ENCODE peak calls at places on chromosomes 5 and 9, in nine cellular contexts. One of them, this sample, is unnamed.
A peak's percentile ranks its signal among the peaks of the same experiment; 100 is the strongest.

GRCh38 chr9:114004221-114004716 is 73.8 kb downstream of the AMBP start:
- DNase-seq in CD8-positive, alpha-beta memory T cell: no peak
- DNase-seq in psoas muscle: peak; percentile 68
- DNase-seq in GM23248: no peak
- DNase-seq in body of pancreas: peak; percentile 11
- DNase-seq in aorta: peak; percentile 85
- DNase-seq in mammary epithelial cell: no peak
- DNase-seq in pancreas: no peak
- DNase-seq in adrenal gland: peak; percentile 56
- DNase-seq in this sample: no peak

GRCh38 chr5:59007460-59008063 is 424.7 kb downstream of the RAB3C start:
- DNase-seq in pancreas: no peak
- DNase-seq in GM23248: peak; percentile 54
- DNase-seq in mammary epithelial cell: no peak
- DNase-seq in aorta: no peak
- DNase-seq in psoas muscle: no peak
- DNase-seq in adrenal gland: no peak
- DNase-seq in body of pancreas: no peak
- DNase-seq in CD8-positive, alpha-beta memory T cell: no peak
- DNase-seq in this sample: no peak

GRCh38 chr9:109861918-109862317 is 81.9 kb downstream of the PALM2AKAP2 start:
- DNase-seq in adrenal gland: no peak
- DNase-seq in GM23248: peak; percentile 65
- DNase-seq in aorta: no peak
- DNase-seq in pancreas: no peak
- DNase-seq in CD8-positive, alpha-beta memory T cell: no peak
- DNase-seq in body of pancreas: no peak
- DNase-seq in mammary epithelial cell: no peak
- DNase-seq in psoas muscle: no peak
- DNase-seq in this sample: no peak

GRCh38 chr9:757246-757881 is 84.1 kb upstream of the DMRT1 start:
- DNase-seq in body of pancreas: no peak
- DNase-seq in psoas muscle: no peak
- DNase-seq in GM23248: peak; percentile 77
- DNase-seq in mammary epithelial cell: peak; percentile 51
- DNase-seq in pancreas: peak; percentile 26
- DNase-seq in adrenal gland: peak; percentile 52
- DNase-seq in CD8-positive, alpha-beta memory T cell: no peak
- DNase-seq in aorta: no peak
- DNase-seq in this sample: no peak

GRCh38 chr5:154818459-154819116 is 31.8 kb downstream of the FAXDC2 start:
- DNase-seq in mammary epithelial cell: no peak
- DNase-seq in psoas muscle: no peak
- DNase-seq in CD8-positive, alpha-beta memory T cell: no peak
- DNase-seq in aorta: no peak
- DNase-seq in GM23248: no peak
- DNase-seq in adrenal gland: no peak
- DNase-seq in pancreas: no peak
- DNase-seq in body of pancreas: no peak
- DNase-seq in this sample: no peak

GRCh38 chr9:32644698-32645097 is 9.2 kb upstream of the TAF1L start:
- DNase-seq in aorta: no peak
- DNase-seq in psoas muscle: no peak
- DNase-seq in CD8-positive, alpha-beta memory T cell: no peak
- DNase-seq in pancreas: no peak
- DNase-seq in mammary epithelial cell: peak; percentile 91
- DNase-seq in body of pancreas: no peak
- DNase-seq in GM23248: peak; percentile 90
- DNase-seq in adrenal gland: no peak
- DNase-seq in this sample: no peak

GRCh38 chr5:178327446-178327845 is 94.8 kb upstream of the PHYKPL start:
- DNase-seq in psoas muscle: no peak
- DNase-seq in adrenal gland: no peak
- DNase-seq in GM23248: no peak
- DNase-seq in CD8-positive, alpha-beta memory T cell: no peak
- DNase-seq in pancreas: no peak
- DNase-seq in body of pancreas: no peak
- DNase-seq in mammary epithelial cell: no peak
- DNase-seq in aorta: no peak
- DNase-seq in this sample: peak; percentile 21

GRCh38 chr9:95515272-95516113 is 1.3 kb downstream of the PTCH1 start:
- DNase-seq in GM23248: peak; percentile 35
- DNase-seq in body of pancreas: peak; percentile 27
- DNase-seq in CD8-positive, alpha-beta memory T cell: no peak
- DNase-seq in mammary epithelial cell: no peak
- DNase-seq in psoas muscle: peak; percentile 60
- DNase-seq in adrenal gland: no peak
- DNase-seq in aorta: no peak
- DNase-seq in pancreas: peak; percentile 44
- DNase-seq in this sample: no peak

GRCh38 chr5:52811067-52811749 is 23.5 kb downstream of the ITGA1 start:
- DNase-seq in aorta: no peak
- DNase-seq in GM23248: peak; percentile 90
- DNase-seq in psoas muscle: no peak
- DNase-seq in body of pancreas: no peak
- DNase-seq in adrenal gland: peak; percentile 32
- DNase-seq in pancreas: no peak
- DNase-seq in mammary epithelial cell: peak; percentile 29
- DNase-seq in CD8-positive, alpha-beta memory T cell: no peak
- DNase-seq in this sample: peak; percentile 44

DNA sequence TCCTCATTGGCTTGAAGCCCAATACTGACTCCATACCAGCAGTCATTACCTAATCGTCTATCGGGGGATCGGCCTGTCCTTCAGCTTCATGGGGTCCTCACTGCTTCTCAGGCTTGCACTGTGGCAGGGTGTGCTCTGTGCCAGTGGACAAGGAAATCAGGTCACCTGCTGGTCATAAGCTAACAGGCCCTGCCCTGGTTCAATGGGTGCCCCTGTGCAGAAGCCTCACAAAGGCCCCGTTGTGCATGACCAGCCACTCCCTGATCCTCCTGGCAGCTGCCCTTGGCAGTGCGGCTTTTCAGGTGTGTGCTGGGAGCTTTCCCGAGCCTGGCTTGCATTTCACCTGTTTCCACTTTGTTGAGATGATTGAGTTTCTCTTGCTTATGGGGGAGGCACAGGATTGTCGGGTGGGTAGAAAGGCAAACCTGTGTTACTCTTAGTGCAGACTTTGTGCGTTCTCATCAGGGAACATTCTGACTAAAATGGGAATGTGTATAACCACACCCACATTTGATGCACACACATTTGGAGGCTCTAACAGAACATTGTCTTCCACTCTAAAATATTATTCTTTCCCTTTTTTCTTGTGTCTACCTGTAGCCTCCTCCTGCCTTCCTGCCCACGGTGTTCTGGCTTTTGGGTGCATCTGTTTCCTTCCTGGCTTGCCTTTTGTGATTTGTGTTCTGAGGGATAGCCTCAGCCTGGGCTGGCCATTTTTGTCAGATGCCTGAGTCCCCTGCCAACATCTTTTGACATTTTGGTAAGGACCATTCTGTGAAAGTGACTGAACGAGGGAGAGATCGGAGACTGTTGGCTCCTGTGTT is 101.1 kb downstream of the ARHGAP26 start:
- DNase-seq in psoas muscle: no peak
- DNase-seq in aorta: no peak
- DNase-seq in body of pancreas: peak; percentile 62
- DNase-seq in GM23248: no peak
- DNase-seq in pancreas: peak; percentile 53
- DNase-seq in mammary epithelial cell: peak; percentile 88
- DNase-seq in CD8-positive, alpha-beta memory T cell: no peak
- DNase-seq in adrenal gland: no peak
- DNase-seq in this sample: peak; percentile 54
- H3K4me3 ChIP-seq in psoas muscle: no peak overlapping the region
- H3K4me3 ChIP-seq in aorta: no peak overlapping the region
- H3K4me3 ChIP-seq in body of pancreas: no peak overlapping the region
- H3K4me3 ChIP-seq in GM23248: no peak overlapping the region
- H3K4me3 ChIP-seq in pancreas: no peak overlapping the region
- H3K4me3 ChIP-seq in mammary epithelial cell: no peak overlapping the region
- H3K4me3 ChIP-seq in CD8-positive, alpha-beta memory T cell: no peak overlapping the region
- H3K4me3 ChIP-seq in adrenal gland: no peak overlapping the region
- H3K4me3 ChIP-seq in this sample: no peak overlapping the region

GRCh38 chr5:179825655-179826182 is 5.0 kb downstream of the SQSTM1 start:
- DNase-seq in GM23248: peak; percentile 41
- DNase-seq in pancreas: no peak
- DNase-seq in adrenal gland: no peak
- DNase-seq in CD8-positive, alpha-beta memory T cell: no peak
- DNase-seq in psoas muscle: no peak
- DNase-seq in body of pancreas: no peak
- DNase-seq in aorta: no peak
- DNase-seq in mammary epithelial cell: no peak
- DNase-seq in this sample: no peak

GRCh38 chr5:179822444-179822990 is 1.8 kb downstream of the SQSTM1 start:
- DNase-seq in CD8-positive, alpha-beta memory T cell: no peak
- DNase-seq in GM23248: peak; percentile 22
- DNase-seq in body of pancreas: no peak
- DNase-seq in pancreas: peak; percentile 54
- DNase-seq in aorta: no peak
- DNase-seq in psoas muscle: no peak
- DNase-seq in mammary epithelial cell: no peak
- DNase-seq in adrenal gland: no peak
- DNase-seq in this sample: peak; percentile 40

GRCh38 chr5:179824745-179825112 is 4.0 kb downstream of the SQSTM1 start:
- DNase-seq in GM23248: no peak
- DNase-seq in pancreas: no peak
- DNase-seq in CD8-positive, alpha-beta memory T cell: no peak
- DNase-seq in mammary epithelial cell: no peak
- DNase-seq in aorta: no peak
- DNase-seq in adrenal gland: no peak
- DNase-seq in psoas muscle: no peak
- DNase-seq in body of pancreas: no peak
- DNase-seq in this sample: no peak

GRCh38 chr5:179822059-179822432 is 1.3 kb downstream of the SQSTM1 start:
- DNase-seq in GM23248: no peak
- DNase-seq in pancreas: no peak
- DNase-seq in mammary epithelial cell: peak; percentile 23
- DNase-seq in adrenal gland: no peak
- DNase-seq in psoas muscle: no peak
- DNase-seq in CD8-positive, alpha-beta memory T cell: no peak
- DNase-seq in body of pancreas: no peak
- DNase-seq in aorta: no peak
- DNase-seq in this sample: peak; percentile 16

DNA sequence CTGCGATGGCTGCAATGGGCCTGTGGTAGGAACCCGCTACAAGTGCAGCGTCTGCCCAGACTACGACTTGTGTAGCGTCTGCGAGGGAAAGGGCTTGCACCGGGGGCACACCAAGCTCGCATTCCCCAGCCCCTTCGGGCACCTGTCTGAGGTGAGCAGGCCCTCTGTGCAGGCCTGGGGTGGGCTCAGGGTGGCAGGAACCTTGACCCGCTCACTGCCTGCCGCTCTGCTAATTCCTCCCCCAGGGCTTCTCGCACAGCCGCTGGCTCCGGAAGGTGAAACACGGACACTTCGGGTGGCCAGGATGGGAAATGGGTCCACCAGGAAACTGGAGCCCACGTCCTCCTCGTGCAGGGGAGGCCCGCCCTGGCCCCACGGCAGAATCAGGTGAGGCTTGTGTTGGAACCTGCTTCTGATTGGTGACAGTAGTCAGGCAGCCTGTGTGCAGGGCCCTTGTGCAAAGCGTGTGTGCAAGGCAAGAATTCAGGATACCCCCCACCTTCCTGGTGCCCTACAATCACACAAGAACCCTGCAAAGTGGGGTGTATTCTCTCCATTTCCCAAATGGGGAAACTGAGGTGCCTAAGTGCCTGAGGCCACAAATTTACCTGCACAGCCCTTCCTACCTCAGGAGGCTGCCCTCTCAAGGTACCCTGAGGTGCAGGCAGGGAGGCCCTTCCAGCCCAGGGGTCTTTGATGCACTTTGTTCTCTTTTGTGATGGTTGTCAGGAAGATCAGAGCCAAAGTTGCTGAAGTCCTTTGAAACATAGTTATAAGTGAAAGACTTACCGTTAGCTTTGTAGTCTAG is 3.4 kb downstream of the SQSTM1 start:
- DNase-seq in aorta: no peak
- DNase-seq in psoas muscle: peak; percentile 45
- DNase-seq in mammary epithelial cell: no peak
- DNase-seq in CD8-positive, alpha-beta memory T cell: no peak
- DNase-seq in GM23248: no peak
- DNase-seq in body of pancreas: no peak
- DNase-seq in pancreas: no peak
- DNase-seq in adrenal gland: no peak
- DNase-seq in this sample: peak; percentile 42
- H3K36me3 ChIP-seq in aorta: peaks cover 13% of the 10 kb centered on the region
- H3K36me3 ChIP-seq in psoas muscle: peaks cover 75% of the 10 kb centered on the region
- H3K36me3 ChIP-seq in mammary epithelial cell: peaks cover 21% of the 10 kb centered on the region
- H3K36me3 ChIP-seq in CD8-positive, alpha-beta memory T cell: peaks cover 30% of the 10 kb centered on the region
- H3K36me3 ChIP-seq in GM23248: peaks cover 37% of the 10 kb centered on the region
- H3K36me3 ChIP-seq in body of pancreas: peaks cover 14% of the 10 kb centered on the region
- H3K36me3 ChIP-seq in pancreas: peaks cover 39% of the 10 kb centered on the region
- H3K36me3 ChIP-seq in adrenal gland: peaks cover 69% of the 10 kb centered on the region
- H3K36me3 ChIP-seq in this sample: peaks cover 72% of the 10 kb centered on the region

DNA sequence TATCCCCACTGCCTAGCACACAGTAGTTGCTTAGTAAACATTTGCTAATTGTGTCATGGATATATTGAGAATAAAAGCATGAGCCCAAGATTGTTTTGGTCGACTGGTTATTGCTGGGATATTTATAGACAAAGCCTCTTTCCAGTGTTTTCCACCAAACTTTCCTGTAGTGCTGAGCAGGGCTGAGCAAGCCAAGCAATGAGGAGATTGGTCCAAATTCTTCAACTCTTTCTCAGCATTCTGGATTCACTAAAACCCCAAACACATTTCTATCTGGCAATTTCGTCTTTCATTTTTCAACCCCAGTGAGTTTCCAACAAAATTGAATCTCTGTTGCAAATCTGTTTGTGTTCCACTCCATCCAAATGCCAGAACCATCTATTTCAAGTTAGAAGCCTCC is 31.9 kb upstream of the TARS1 start:
- DNase-seq in body of pancreas: no peak
- DNase-seq in aorta: no peak
- DNase-seq in pancreas: no peak
- DNase-seq in psoas muscle: no peak
- DNase-seq in GM23248: peak; percentile 40
- DNase-seq in CD8-positive, alpha-beta memory T cell: no peak
- DNase-seq in mammary epithelial cell: no peak
- DNase-seq in adrenal gland: no peak
- DNase-seq in this sample: no peak
- H3K27ac ChIP-seq in body of pancreas: no peak overlapping the region
- H3K27ac ChIP-seq in aorta: no peak overlapping the region
- H3K27ac ChIP-seq in pancreas: no peak overlapping the region
- H3K27ac ChIP-seq in psoas muscle: no peak overlapping the region
- H3K27ac ChIP-seq in GM23248: peak overlapping the region; percentile 29
- H3K27ac ChIP-seq in CD8-positive, alpha-beta memory T cell: no peak overlapping the region
- H3K27ac ChIP-seq in mammary epithelial cell: no peak overlapping the region
- H3K27ac ChIP-seq in adrenal gland: peak overlapping the region; percentile 1
- H3K27ac ChIP-seq in this sample: no peak overlapping the region

DNA sequence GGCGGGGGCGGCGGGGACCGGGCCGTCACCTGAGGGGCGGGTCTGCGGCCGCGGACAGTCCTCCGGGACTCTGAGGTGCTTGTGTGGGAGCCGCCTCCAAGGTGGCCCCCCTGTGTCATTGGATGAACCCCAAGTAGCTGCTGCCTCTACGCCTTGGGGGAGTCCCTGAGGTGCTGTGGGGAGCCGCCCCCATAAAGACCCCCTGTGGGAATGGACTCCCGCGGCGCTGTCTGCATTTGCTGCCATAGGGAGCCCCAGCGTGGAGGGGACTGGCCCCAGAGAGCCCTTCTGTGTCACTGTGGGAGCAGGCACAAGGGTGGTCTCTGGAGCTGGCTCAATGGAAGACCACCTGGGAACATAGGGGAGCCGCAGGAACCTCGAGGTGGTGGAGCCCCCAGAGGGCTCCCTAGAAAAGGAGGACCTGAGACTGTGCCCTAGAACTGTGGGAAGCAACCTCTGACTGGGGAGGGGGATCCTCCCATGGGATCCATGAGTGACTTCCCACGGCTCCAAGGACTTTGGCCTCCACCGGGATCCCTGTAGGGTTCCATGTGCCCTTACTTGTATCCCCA is 412 bp downstream of the PHF24 start:
- DNase-seq in aorta: no peak
- DNase-seq in CD8-positive, alpha-beta memory T cell: no peak
- DNase-seq in mammary epithelial cell: no peak
- DNase-seq in GM23248: no peak
- DNase-seq in pancreas: no peak
- DNase-seq in psoas muscle: no peak
- DNase-seq in body of pancreas: no peak
- DNase-seq in adrenal gland: no peak
- DNase-seq in this sample: no peak
- H3K4me3 ChIP-seq in aorta: peak overlapping the region; percentile 79
- H3K4me3 ChIP-seq in CD8-positive, alpha-beta memory T cell: no peak overlapping the region
- H3K4me3 ChIP-seq in mammary epithelial cell: peak overlapping the region; percentile 40
- H3K4me3 ChIP-seq in GM23248: peak overlapping the region; percentile 59
- H3K4me3 ChIP-seq in pancreas: no peak overlapping the region
- H3K4me3 ChIP-seq in psoas muscle: peak overlapping the region; percentile 61
- H3K4me3 ChIP-seq in body of pancreas: no peak overlapping the region
- H3K4me3 ChIP-seq in adrenal gland: peak overlapping the region; percentile 62
- H3K4me3 ChIP-seq in this sample: peak overlapping the region; percentile 43